ENCODE peak calls at places on chromosome 12, in nine cellular contexts. K is activated T-cell treated with anti-CD3 and anti-CD28 coated beads for 48 hours; P is HT1080; L is adrenal gland; R is stimulated activated naive CD4-positive, alpha-beta T cell; N is mammary epithelial cell; F is brain microvascular endothelial cell; U is T-helper 2 cell; Y is pons. C is an unnamed sample.

GRCh38 chr12:110533607-110534006 is 31.5 kb downstream of the RAD9B start:
- DNase-seq in K (no peak), P (no peak), L (no peak), R (no peak), N (no peak), F (no peak), U (no peak), Y (no peak), C (no peak)

GRCh38 chr12:12853435-12853834 is 37.9 kb upstream of the GPRC5A start:
- DNase-seq in K (no peak), P (no peak), L (no peak), R (no peak), N (no peak), F (no peak), U (no peak), Y (no peak), C (no peak)

GRCh38 chr12:25578739-25579138 is 25.7 kb upstream of the LMNTD1 start:
- DNase-seq in K (no peak), P (no peak), L (no peak), R (no peak), N (no peak), F (no peak), U (no peak), Y (no peak), C (no peak)

GRCh38 chr12:98671459-98671858 is 26.4 kb downstream of the APAF1 start:
- DNase-seq in K (no peak), P (no peak), L (no peak), R (no peak), N (no peak), F (no peak), U (no peak), Y (no peak), C (no peak)

GRCh38 chr12:9673404-9674225 is 4.1 kb downstream of the CLEC2D start:
- DNase-seq in K (peak), P (peak), L (peak), R (peak), N (peak), F (peak), U (peak), Y (no peak), C (peak)

GRCh38 chr12:53623526-53623925 is 2.7 kb downstream of the ATF7 start:
- DNase-seq in K (no peak), P (no peak), L (no peak), R (no peak), N (peak), F (peak), U (no peak), Y (peak), C (peak)

GRCh38 chr12:68246350-68246749 is 7.1 kb downstream of the IL22 start:
- DNase-seq in K (no peak), P (no peak), L (no peak), R (no peak), N (no peak), F (no peak), U (no peak), Y (no peak), C (no peak)

GRCh38 chr12:91926810-91927209 is 218.8 kb downstream of the BTG1 start:
- DNase-seq in K (no peak), P (peak), L (no peak), R (no peak), N (peak), F (no peak), U (no peak), Y (no peak), C (no peak)

GRCh38 chr12:76445469-76445868 is 97.3 kb upstream of the BBS10 start:
- DNase-seq in K (no peak), P (no peak), L (no peak), R (no peak), N (no peak), F (no peak), U (peak), Y (no peak), C (no peak)

GRCh38 chr12:130460611-130461478 is 123.2 kb downstream of the PIWIL1 start:
- DNase-seq in K (no peak), P (no peak), L (no peak), R (no peak), N (no peak), F (no peak), U (no peak), Y (peak), C (no peak)

GRCh38 chr12:48542300-48542928 is 17.0 kb downstream of the OR8S1 start:
- DNase-seq in K (peak), P (peak), L (peak), R (peak), N (peak), F (peak), U (peak), Y (peak), C (peak)

GRCh38 chr12:132099739-132100138 is 44.4 kb downstream of the DDX51 start:
- DNase-seq in K (no peak), P (no peak), L (no peak), R (no peak), N (no peak), F (no peak), U (no peak), Y (no peak), C (no peak)

GRCh38 chr12:123050331-123050809 is 69.9 kb downstream of the ARL6IP4 start:
- DNase-seq in K (no peak), P (peak), L (peak), R (no peak), N (peak), F (peak), U (no peak), Y (no peak), C (peak)

GRCh38 chr12:11941601-11942360 is 129.0 kb upstream of the BCL2L14 start:
- DNase-seq in K (no peak), P (peak), L (no peak), R (no peak), N (peak), F (peak), U (no peak), Y (no peak), C (no peak)

GRCh38 chr12:67592228-67593011 is 56.1 kb upstream of the DYRK2 start:
- DNase-seq in K (no peak), P (peak), L (no peak), R (peak), N (peak), F (peak), U (peak), Y (no peak), C (no peak)